ENCODE peak calls at places on chromosome 13, in seven cellular contexts. C is cardiac fibroblast; N is astrocyte of the hippocampus; M is tibial artery; V is EL; S is activated CD8-positive, alpha-beta memory T cell treated with anti-CD3 and anti-CD28 coated beads, Interleukin-2, amount 10 ng/mL, durations not matched to agents 7 days and 5 days; K is activated B cell treated with CpG ODN at 0.5 μM for 24 hours. Y is an unnamed sample.

GRCh38 chr13:79775830-79776229 is 294.9 kb downstream of the NDFIP2 start:
- DNase-seq in C (peak), N (peak), M (no peak), V (peak), S (no peak), K (no peak), Y (peak)

GRCh38 chr13:34611678-34612077 is 330.4 kb upstream of the NBEA start:
- DNase-seq in C (no peak), N (peak), M (no peak), V (no peak), S (no peak), K (no peak), Y (no peak)

GRCh38 chr13:112177459-112177858 is 110.5 kb downstream of the SOX1 start:
- DNase-seq in C (no peak), N (no peak), M (no peak), V (no peak), S (no peak), K (no peak), Y (no peak)

GRCh38 chr13:47484564-47484963 is 516.5 kb downstream of the SUCLA2 start:
- DNase-seq in C (peak), N (peak), M (no peak), V (peak), S (no peak), K (no peak), Y (peak)

GRCh38 chr13:113448885-113449692 is 4.2 kb downstream of the ADPRHL1 start:
- DNase-seq in C (peak), N (no peak), M (peak), V (no peak), S (peak), K (no peak), Y (peak)

GRCh38 chr13:25819856-25820530 is 231.8 kb downstream of the SHISA2 start:
- DNase-seq in C (no peak), N (peak), M (no peak), V (no peak), S (no peak), K (no peak), Y (no peak)

GRCh38 chr13:97726664-97727235 is 226.7 kb upstream of the IPO5 start:
- DNase-seq in C (peak), N (peak), M (no peak), V (no peak), S (no peak), K (no peak), Y (no peak)

GRCh38 chr13:45073809-45074208 is 46.5 kb upstream of the GTF2F2 start:
- DNase-seq in C (no peak), N (no peak), M (no peak), V (no peak), S (no peak), K (no peak), Y (no peak)

GRCh38 chr13:39306639-39307589 is 268.7 kb downstream of the NHLRC3 start:
- DNase-seq in C (no peak), N (no peak), M (no peak), V (no peak), S (no peak), K (no peak), Y (no peak)

GRCh38 chr13:21465710-21466160 is 6.6 kb upstream of the ZDHHC20 start:
- DNase-seq in C (no peak), N (no peak), M (no peak), V (no peak), S (no peak), K (no peak), Y (no peak)

GRCh38 chr13:30257433-30258099 is 49.8 kb downstream of the KATNAL1 start:
- DNase-seq in C (no peak), N (peak), M (no peak), V (peak), S (no peak), K (no peak), Y (peak)

GRCh38 chr13:106736941-106737340 is 169.0 kb upstream of the ARGLU1 start:
- DNase-seq in C (no peak), N (no peak), M (no peak), V (no peak), S (no peak), K (no peak), Y (no peak)

GRCh38 chr13:73870036-73870741 is 264.0 kb downstream of the KLF12 start:
- DNase-seq in C (peak), N (no peak), M (no peak), V (no peak), S (no peak), K (no peak), Y (no peak)

GRCh38 chr13:26772531-26772930 is 11.9 kb upstream of the GPR12 start:
- DNase-seq in C (no peak), N (no peak), M (no peak), V (no peak), S (no peak), K (no peak), Y (no peak)

GRCh38 chr13:45500492-45501174 is 35.9 kb downstream of the COG3 start:
- DNase-seq in C (peak), N (peak), M (no peak), V (peak), S (no peak), K (no peak), Y (peak)

Y was measured in myocyte.